ENCODE peak calls at places on chromosomes 2 and 18, in nine cellular contexts. K is left ventricle myocardium inferior, M is lower lobe of right lung, H is GM23338, O is right lobe of liver, X is ovary, A is PC-3, R is thoracic aorta, G is suprapubic skin. Q is an unnamed sample.

GRCh38 chr18:44895176-44895798 is 214.6 kb downstream of the SETBP1 start:
- DNase-seq in K (peak; percentile 28), M (no peak), H (no peak), O (peak; percentile 53), X (no peak), A (peak; percentile 66), R (no peak), G (no peak), Q (no peak)

GRCh38 chr2:27184115-27184514 is 27.7 kb upstream of the ATRAID start:
- DNase-seq in K (no peak), M (no peak), H (no peak), O (peak; percentile 86), X (no peak), A (no peak), R (no peak), G (peak; percentile 84), Q (peak; percentile 19)

GRCh38 chr2:130726614-130727180 is 2.2 kb upstream of the GPR148 start:
- DNase-seq in K (no peak), M (no peak), H (peak; percentile 48), O (no peak), X (no peak), A (no peak), R (no peak), G (no peak), Q (no peak)

GRCh38 chr2:25112113-25112512 is 56.3 kb downstream of the POMC start:
- DNase-seq in K (no peak), M (no peak), H (no peak), O (no peak), X (no peak), A (no peak), R (no peak), G (no peak), Q (no peak)

GRCh38 chr2:102622646-102623045 is 3.3 kb downstream of the SLC9A2 start:
- DNase-seq in K (no peak), M (no peak), H (no peak), O (no peak), X (no peak), A (no peak), R (no peak), G (no peak), Q (no peak)

GRCh38 chr2:28366496-28367282 is 26.0 kb upstream of the FOSL2 start:
- DNase-seq in K (no peak), M (no peak), H (no peak), O (peak; percentile 49), X (no peak), A (peak; percentile 15), R (no peak), G (no peak), Q (peak; percentile 80)

GRCh38 chr18:323253-323622 is 55.4 kb upstream of the THOC1 start:
- DNase-seq in K (no peak), M (no peak), H (no peak), O (no peak), X (no peak), A (peak; percentile 35), R (no peak), G (no peak), Q (no peak)

GRCh38 chr18:77146249-77147080 is 13.9 kb upstream of the MBP start:
- DNase-seq in K (no peak), M (no peak), H (no peak), O (no peak), X (no peak), A (no peak), R (no peak), G (no peak), Q (no peak)

GRCh38 chr2:180966378-180966777 is 14.0 kb upstream of the UBE2E3 start:
- DNase-seq in K (no peak), M (no peak), H (no peak), O (no peak), X (no peak), A (no peak), R (no peak), G (no peak), Q (no peak)

GRCh38 chr2:24080721-24081120 is 3.9 kb downstream of the TP53I3 start:
- DNase-seq in K (no peak), M (no peak), H (no peak), O (no peak), X (no peak), A (no peak), R (no peak), G (no peak), Q (no peak)

GRCh38 chr2:20125164-20125563 is 73.7 kb upstream of the LAPTM4A start:
- DNase-seq in K (no peak), M (no peak), H (no peak), O (no peak), X (no peak), A (no peak), R (no peak), G (no peak), Q (no peak)

GRCh38 chr2:197628043-197628500 is 47.3 kb downstream of the RFTN2 start:
- DNase-seq in K (no peak), M (no peak), H (peak; percentile 27), O (no peak), X (no peak), A (peak; percentile 49), R (no peak), G (no peak), Q (no peak)

GRCh38 chr18:21602302-21602592 is 1.7 kb upstream of the ESCO1 start:
- DNase-seq in K (no peak), M (no peak), H (no peak), O (no peak), X (no peak), A (no peak), R (no peak), G (no peak), Q (no peak)

GRCh38 chr18:22466608-22467390 is 49.1 kb upstream of the CTAGE1 start:
- DNase-seq in K (peak; percentile 23), M (no peak), H (no peak), O (no peak), X (no peak), A (peak; percentile 96), R (no peak), G (no peak), Q (peak; percentile 27)

GRCh38 chr2:181742908-181743722 is 62.8 kb upstream of the NEUROD1 start:
- DNase-seq in K (no peak), M (no peak), H (peak; percentile 60), O (peak; percentile 46), X (no peak), A (peak; percentile 74), R (no peak), G (no peak), Q (peak; percentile 20)

GRCh38 chr2:186540971-186541370 is 48.9 kb upstream of the ITGAV start:
- DNase-seq in K (no peak), M (no peak), H (no peak), O (no peak), X (no peak), A (no peak), R (no peak), G (no peak), Q (no peak)

GRCh38 chr2:10384089-10384734 is 63.9 kb downstream of the ODC1 start:
- DNase-seq in K (no peak), M (no peak), H (no peak), O (no peak), X (no peak), A (no peak), R (no peak), G (no peak), Q (no peak)
- H3K4me1 ChIP-seq in K (peaks cover 78% of the 10 kb centered on the region), M (peaks cover 100% of the 10 kb centered on the region), H (peaks cover 16% of the 10 kb centered on the region), O (no peaks in the 10 kb centered on the region), X (no peaks in the 10 kb centered on the region), A (peaks cover 71% of the 10 kb centered on the region), R (no peaks in the 10 kb centered on the region), G (peaks cover 33% of the 10 kb centered on the region), Q (no peaks in the 10 kb centered on the region)

GRCh38 chr2:74179063-74179865 is 585 bp upstream of the MOB1A start:
- DNase-seq in K (no peak), M (no peak), H (no peak), O (no peak), X (peak; percentile 42), A (no peak), R (no peak), G (no peak), Q (no peak)
- TF ChIP-seq CTCF in K (peak; percentile 48), M (peak; percentile 44), H (no peak), O (no peak), X (no peak), A (peak; percentile 36), R (peak; percentile 32), G (no peak), Q (peak; percentile 29)

DNA sequence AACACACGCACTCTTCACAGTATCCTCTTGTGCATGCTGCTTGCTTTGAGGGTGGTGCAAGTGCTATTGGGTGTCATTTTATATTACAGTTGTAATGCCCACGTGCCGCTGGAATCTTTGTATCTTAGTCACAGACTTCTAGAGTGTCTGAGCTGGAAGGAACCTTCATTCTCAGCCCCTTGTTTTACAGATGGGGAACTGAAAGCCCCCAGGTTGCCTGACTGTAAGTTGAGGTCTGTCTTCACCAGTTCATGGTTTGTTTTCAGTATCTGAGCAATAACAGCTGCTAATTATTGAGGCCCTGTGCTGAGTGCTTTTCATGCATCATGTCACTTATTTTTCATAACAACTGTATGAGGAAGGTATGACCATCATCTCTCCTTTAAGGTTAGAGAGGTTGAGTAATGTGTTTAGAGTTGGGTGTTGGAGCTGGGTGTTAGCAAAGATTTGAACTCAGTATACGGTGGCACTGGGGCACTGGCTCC is 77.0 kb downstream of the PRKCE start:
- DNase-seq in K (no peak), M (no peak), H (no peak), O (no peak), X (no peak), A (no peak), R (no peak), G (no peak), Q (no peak)
- H3K4me3 ChIP-seq in K (no peak overlapping the region), M (no peak overlapping the region), H (no peak overlapping the region), O (no peak overlapping the region), X (no peak overlapping the region), A (no peak overlapping the region), R (no peak overlapping the region), G (no peak overlapping the region), Q (no peak overlapping the region)

DNA sequence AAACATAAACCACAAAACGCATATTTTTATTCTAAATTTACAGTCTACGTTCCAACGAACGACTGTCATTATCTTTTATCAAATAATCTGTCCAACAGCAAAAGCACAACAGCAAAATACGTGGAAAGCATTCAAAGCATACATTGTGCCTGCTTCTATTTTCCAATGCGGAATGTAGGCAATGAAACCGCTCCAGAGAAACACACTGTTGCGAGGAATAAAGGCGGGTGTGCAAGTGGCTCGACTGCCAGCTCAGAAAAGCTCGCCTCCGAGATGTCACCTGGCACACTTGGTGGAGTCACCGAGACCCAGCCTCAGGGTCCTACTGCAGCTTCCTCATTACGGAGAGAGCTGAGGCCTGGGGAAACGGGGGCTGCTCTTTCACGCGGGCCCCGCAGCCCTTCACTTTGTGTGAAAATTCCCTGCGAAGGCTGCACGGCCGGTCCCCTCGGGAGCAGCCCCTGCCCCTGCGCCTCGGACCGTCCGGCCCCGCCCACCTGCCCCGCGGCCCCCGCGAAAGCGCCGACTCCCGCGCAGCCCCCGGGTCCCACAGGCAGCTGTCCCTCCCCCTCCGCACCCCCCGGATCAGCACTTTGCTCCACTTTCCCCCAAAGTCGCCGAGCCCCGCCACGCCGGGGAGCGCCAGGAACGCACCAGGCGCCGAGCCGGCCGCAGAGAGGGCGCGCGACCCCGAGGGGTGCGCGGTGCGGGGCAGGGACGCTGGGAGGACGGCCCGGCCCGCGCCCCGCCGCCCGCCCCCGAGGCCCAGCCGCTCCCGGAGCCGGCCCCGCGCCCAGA is 680 bp downstream of the MGAT4A start:
- DNase-seq in K (peak; percentile 31), M (peak; percentile 73), H (peak; percentile 38), O (peak; percentile 66), X (peak; percentile 46), A (peak; percentile 53), R (no peak), G (peak; percentile 71), Q (peak; percentile 62)
- H3K4me1 ChIP-seq in K (peaks cover 71% of the 10 kb centered on the region), M (peaks cover 58% of the 10 kb centered on the region), H (peaks cover 19% of the 10 kb centered on the region), O (no peaks in the 10 kb centered on the region), X (no peaks in the 10 kb centered on the region), A (peaks cover 21% of the 10 kb centered on the region), R (peaks cover 21% of the 10 kb centered on the region), G (peaks cover 45% of the 10 kb centered on the region), Q (peaks cover 5% of the 10 kb centered on the region)